ENCODE peak calls at places on chromosomes 2 and 18, in ten cellular contexts. C is GM12865; H is fibroblast of lung; O is NCI-H1436; D is H54; Q is head of caudate nucleus; K is T-helper 17 cell; P is cardiac fibroblast; S is hepatocyte; Y is effector memory CD8-positive, alpha-beta T cell. V is an unnamed sample.

GRCh38 chr2:61887684-61888303 is 662 bp downstream of the CCT4 start:
- DNase-seq in C (peak), H (peak), O (no peak), D (peak), Q (peak), K (no peak), P (peak), S (peak), Y (no peak), V (no peak)

GRCh38 chr2:46294185-46294836 is 2.9 kb upstream of the EPAS1 start:
- DNase-seq in C (no peak), H (no peak), O (no peak), D (no peak), Q (peak), K (no peak), P (no peak), S (peak), Y (no peak), V (no peak)

GRCh38 chr2:164456599-164456998 is 164.7 kb downstream of the GRB14 start:
- DNase-seq in C (peak), H (no peak), O (peak), D (no peak), Q (no peak), K (no peak), P (no peak), S (peak), Y (no peak), V (peak)

GRCh38 chr2:9803023-9803805 is 40.1 kb upstream of the TAF1B start:
- DNase-seq in C (no peak), H (no peak), O (no peak), D (no peak), Q (no peak), K (no peak), P (no peak), S (peak), Y (no peak), V (no peak)

GRCh38 chr2:28684142-28684858 is 67.3 kb upstream of the PPP1CB start:
- DNase-seq in C (no peak), H (no peak), O (no peak), D (no peak), Q (no peak), K (no peak), P (no peak), S (no peak), Y (no peak), V (no peak)

GRCh38 chr18:79217979-79218604 is 148.9 kb downstream of the ATP9B start:
- DNase-seq in C (no peak), H (no peak), O (no peak), D (no peak), Q (peak), K (no peak), P (peak), S (no peak), Y (no peak), V (no peak)

GRCh38 chr18:68662779-68663178 is 52.1 kb downstream of the TMX3 start:
- DNase-seq in C (no peak), H (peak), O (no peak), D (peak), Q (no peak), K (no peak), P (peak), S (no peak), Y (no peak), V (no peak)

GRCh38 chr2:58202409-58202808 is 38.7 kb downstream of the FANCL start:
- DNase-seq in C (no peak), H (no peak), O (no peak), D (no peak), Q (no peak), K (no peak), P (no peak), S (no peak), Y (no peak), V (no peak)

GRCh38 chr2:199596549-199596948 is 138.8 kb upstream of the SATB2 start:
- DNase-seq in C (peak), H (peak), O (no peak), D (no peak), Q (no peak), K (no peak), P (peak), S (no peak), Y (no peak), V (no peak)

GRCh38 chr2:196166876-196167275 is 4.5 kb downstream of the STK17B start:
- DNase-seq in C (peak), H (peak), O (no peak), D (no peak), Q (no peak), K (no peak), P (peak), S (no peak), Y (no peak), V (no peak)

GRCh38 chr2:226798422-226799210 is 1.0 kb downstream of the IRS1 start:
- DNase-seq in C (peak), H (peak), O (no peak), D (no peak), Q (peak), K (no peak), P (peak), S (peak), Y (peak), V (no peak)

GRCh38 chr18:62073882-62074281 is 113.0 kb downstream of the PIGN start:
- DNase-seq in C (no peak), H (no peak), O (no peak), D (no peak), Q (no peak), K (no peak), P (no peak), S (peak), Y (no peak), V (no peak)